ENCODE peak calls at places on chromosomes 7 and 10, in ten cellular contexts. A is CD8-positive, alpha-beta T cell; R is IMR-90; F is stomach; X is DND-41; W is adrenal gland; M is astrocyte; I is suprapubic skin; H is heart left ventricle; B is spleen. J is an unnamed sample. For H3K9me3, the result is how much of the 10 kb centered on the place peaks cover.

GRCh38 chr7:129959480-129960332 is 6.9 kb upstream of the UBE2H start:
- DNase-seq in A (no peak), R (no peak), F (no peak), X (no peak), W (no peak), M (no peak), I (no peak), H (no peak), B (no peak), J (no peak)

GRCh38 chr7:42677751-42678231 is 234.1 kb downstream of the C7orf25 start:
- DNase-seq in A (no peak), R (peak), F (no peak), X (no peak), W (peak), M (peak), I (peak), H (no peak), B (no peak), J (no peak)

GRCh38 chr10:25294032-25294926 is 119.5 kb downstream of the GPR158 start:
- DNase-seq in A (no peak), R (peak), F (no peak), X (no peak), W (no peak), M (peak), I (no peak), H (no peak), B (no peak), J (no peak)

GRCh38 chr7:3162286-3162685 is 118.6 kb upstream of the CARD11 start:
- DNase-seq in A (no peak), R (peak), F (no peak), X (no peak), W (no peak), M (no peak), I (no peak), H (no peak), B (no peak), J (peak)

GRCh38 chr7:41911792-41912191 is 208.9 kb upstream of the INHBA start:
- DNase-seq in A (no peak), R (peak), F (no peak), X (no peak), W (no peak), M (peak), I (no peak), H (no peak), B (no peak), J (no peak)

GRCh38 chr10:116127296-116127695 is 145.7 kb downstream of the GFRA1 start:
- DNase-seq in A (no peak), R (no peak), F (no peak), X (no peak), W (no peak), M (no peak), I (no peak), H (no peak), B (no peak), J (no peak)

GRCh38 chr10:89427629-89428028 is 13.3 kb downstream of the IFIT5 start:
- DNase-seq in A (no peak), R (peak), F (no peak), X (no peak), W (no peak), M (peak), I (no peak), H (no peak), B (no peak), J (no peak)

GRCh38 chr10:49488056-49488455 is 50.9 kb downstream of the ERCC6 start:
- DNase-seq in A (no peak), R (no peak), F (no peak), X (no peak), W (peak), M (no peak), I (no peak), H (no peak), B (no peak), J (no peak)

DNA sequence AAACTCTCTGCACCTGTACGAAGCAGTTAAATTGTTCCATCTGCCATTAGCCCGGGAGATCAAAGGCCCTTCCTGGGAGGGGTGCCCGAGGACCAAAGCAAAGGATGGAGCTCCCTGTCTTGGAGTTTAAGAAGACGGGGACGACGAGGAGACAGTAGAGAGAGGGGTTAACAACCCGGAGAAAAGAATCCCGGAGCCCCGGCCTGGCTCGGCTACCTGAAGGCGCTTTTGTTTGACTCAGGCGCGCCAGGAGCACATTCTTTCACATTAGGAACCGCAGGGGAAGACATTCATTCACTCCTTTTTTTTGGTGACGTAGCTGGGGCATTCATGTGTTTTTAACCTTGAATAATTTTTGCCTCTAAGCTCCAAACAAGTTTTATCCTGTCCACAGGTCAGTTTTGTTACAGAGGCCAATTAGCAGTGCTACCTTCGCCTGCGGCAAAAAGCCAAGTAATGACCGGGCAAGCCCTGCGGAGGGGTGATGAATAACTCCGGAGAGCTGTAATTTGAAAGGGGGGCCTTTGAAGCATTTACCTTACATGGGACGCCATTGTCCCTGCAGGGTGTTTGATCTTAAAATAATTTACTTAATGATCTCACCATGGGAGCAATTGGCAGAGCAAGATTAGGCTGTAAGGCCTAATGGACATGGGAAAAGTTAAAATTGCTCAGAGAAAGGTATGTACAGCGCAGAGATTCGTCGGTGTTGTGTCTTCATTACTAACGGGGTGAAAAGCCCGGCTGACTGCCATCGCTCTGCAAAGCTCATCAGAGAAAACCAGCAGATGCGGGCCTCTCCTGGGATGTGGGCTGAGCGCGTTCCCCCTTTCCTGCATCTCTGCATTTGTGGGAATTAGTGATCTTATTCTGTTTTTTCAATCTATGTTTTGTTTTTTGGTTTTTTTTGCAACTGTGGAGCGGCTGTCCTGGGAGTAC is 257.9 kb upstream of the SP4 start:
- DNase-seq in A (no peak), R (no peak), F (no peak), X (no peak), W (no peak), M (no peak), I (no peak), H (no peak), B (no peak), J (no peak)
- H3K27ac ChIP-seq in A (no peak), R (no peak), F (no peak), X (no peak), W (no peak), M (no peak), I (no peak), H (no peak), B (no peak), J (no peak)

GRCh38 chr7:52323202-52323746 is 712.2 kb upstream of the POM121L12 start:
- DNase-seq in A (no peak), R (no peak), F (no peak), X (no peak), W (no peak), M (no peak), I (no peak), H (no peak), B (no peak), J (no peak)
- H3K9me3 ChIP-seq in A (under half), R (under half), F (under half), X (under half), W (under half), M (under half), I (under half), H (under half), B (under half), J (under half)

GRCh38 chr10:125161570-125162139 is 1.3 kb upstream of the CTBP2 start:
- DNase-seq in A (no peak), R (peak), F (peak), X (no peak), W (no peak), M (no peak), I (no peak), H (no peak), B (peak), J (no peak)
- TF ChIP-seq CTCF in A (no peak), R (no peak), F (no peak), X (no peak), W (no peak), M (no peak), I (no peak), H (no peak), B (no peak), J (peak)

GRCh38 chr10:80163741-80164341 is 31.3 kb downstream of the PLAC9 start:
- DNase-seq in A (no peak), R (peak), F (peak), X (no peak), W (no peak), M (peak), I (no peak), H (no peak), B (no peak), J (no peak)

GRCh38 chr10:80158598-80159127 is 26.1 kb downstream of the PLAC9 start:
- DNase-seq in A (no peak), R (peak), F (peak), X (no peak), W (peak), M (peak), I (peak), H (peak), B (peak), J (no peak)

GRCh38 chr10:80160361-80161128 is 28.0 kb downstream of the PLAC9 start:
- DNase-seq in A (no peak), R (no peak), F (no peak), X (no peak), W (no peak), M (no peak), I (no peak), H (no peak), B (no peak), J (no peak)

GRCh38 chr10:80159166-80159888 is 26.8 kb downstream of the PLAC9 start:
- DNase-seq in A (no peak), R (no peak), F (no peak), X (no peak), W (no peak), M (no peak), I (no peak), H (no peak), B (no peak), J (no peak)

DNA sequence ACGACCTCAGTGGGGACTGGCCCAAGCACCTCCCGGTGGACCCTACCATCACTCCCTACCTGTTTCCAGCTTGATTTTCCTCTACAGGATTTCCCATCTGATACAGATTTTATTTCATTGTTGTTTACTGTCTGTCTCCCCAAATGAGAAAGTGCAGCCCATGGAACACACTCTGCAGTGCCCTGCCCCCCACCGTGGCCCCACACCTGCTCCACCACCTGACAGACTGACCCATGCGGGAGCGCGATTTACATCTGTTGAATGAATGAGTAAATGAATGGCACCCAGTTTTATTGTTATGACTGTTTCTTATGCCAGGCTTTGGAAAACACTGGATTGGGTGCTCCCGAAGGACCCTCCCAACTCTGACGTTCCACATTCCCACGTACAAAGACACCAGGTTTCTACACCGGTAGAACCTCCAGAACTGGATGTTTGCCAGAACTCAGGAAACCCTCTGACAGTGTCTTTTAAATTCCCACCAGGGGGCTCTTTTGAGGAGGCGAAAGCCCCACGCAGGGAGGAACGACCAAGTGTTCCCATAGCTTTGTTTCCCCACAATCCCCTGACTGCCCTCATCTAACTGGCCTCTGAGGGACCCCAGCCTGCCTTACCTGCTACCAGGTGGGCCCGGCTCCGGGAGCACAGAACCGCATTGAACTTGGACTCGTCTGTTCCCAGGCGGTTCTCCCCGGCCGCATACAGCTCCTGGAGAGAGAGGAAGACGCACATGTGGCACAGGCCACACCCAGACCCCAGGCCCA is 29.0 kb downstream of the PLAC9 start:
- DNase-seq in A (no peak), R (no peak), F (no peak), X (no peak), W (no peak), M (no peak), I (no peak), H (no peak), B (no peak), J (no peak)
- H3K27ac ChIP-seq in A (no peak), R (no peak), F (peak), X (no peak), W (peak), M (no peak), I (no peak), H (no peak), B (no peak), J (no peak)

J was measured in WERI-Rb-1.